ENCODE peak calls at places on chromosomes 7 and 10, in ten cellular contexts. M is ascending aorta; Q is esophagus squamous epithelium; Z is kidney; E is prostate gland; R is IMR-90; S is aorta; P is A549; U is CD4-positive, alpha-beta memory T cell; H is CD8-positive, alpha-beta T cell. D is an unnamed sample. For H3K4me1, the result is how much of the 10 kb centered on the place peaks cover.

GRCh38 chr10:73095479-73096021 is 1.1 kb downstream of the P4HA1 start:
- DNase-seq in M (no peak), Q (no peak), Z (no peak), E (peak), R (peak), S (no peak), P (peak), U (peak), H (peak), D (no peak)

GRCh38 chr10:52659085-52659484 is 113.5 kb downstream of the MBL2 start:
- DNase-seq in M (no peak), Q (no peak), Z (no peak), E (no peak), R (no peak), S (no peak), P (no peak), U (no peak), H (no peak), D (no peak)

GRCh38 chr7:16939161-16939560 is 57.4 kb upstream of the AGR3 start:
- DNase-seq in M (no peak), Q (no peak), Z (no peak), E (no peak), R (no peak), S (no peak), P (no peak), U (no peak), H (no peak), D (no peak)

GRCh38 chr7:94620703-94621118 is 35.2 kb downstream of the SGCE start:
- DNase-seq in M (peak), Q (no peak), Z (peak), E (peak), R (peak), S (peak), P (peak), U (no peak), H (no peak), D (peak)

GRCh38 chr10:124762281-124762680 is 18.1 kb upstream of the FAM53B start:
- DNase-seq in M (no peak), Q (no peak), Z (no peak), E (no peak), R (no peak), S (no peak), P (no peak), U (no peak), H (no peak), D (no peak)

GRCh38 chr10:35834916-35835499 is 192.9 kb upstream of the FZD8 start:
- DNase-seq in M (no peak), Q (no peak), Z (no peak), E (no peak), R (no peak), S (no peak), P (no peak), U (no peak), H (no peak), D (no peak)

GRCh38 chr7:143467724-143468123 is 9.9 kb upstream of the TAS2R41 start:
- DNase-seq in M (no peak), Q (no peak), Z (no peak), E (no peak), R (no peak), S (no peak), P (no peak), U (no peak), H (no peak), D (no peak)

GRCh38 chr7:33981686-33982424 is 76.5 kb downstream of the BMPER start:
- DNase-seq in M (no peak), Q (no peak), Z (no peak), E (no peak), R (peak), S (no peak), P (no peak), U (no peak), H (no peak), D (no peak)

GRCh38 chr7:42237162-42237821 is at the start of gene GLI3:
- DNase-seq in M (peak), Q (no peak), Z (peak), E (peak), R (peak), S (peak), P (peak), U (no peak), H (no peak), D (peak)

GRCh38 chr10:22002531-22003110 is 909 bp downstream of the DNAJC1 start:
- DNase-seq in M (no peak), Q (no peak), Z (no peak), E (peak), R (peak), S (no peak), P (peak), U (peak), H (peak), D (no peak)

GRCh38 chr10:100881552-100882250 is 31.1 kb upstream of the SLF2 start:
- DNase-seq in M (no peak), Q (no peak), Z (no peak), E (no peak), R (no peak), S (no peak), P (no peak), U (no peak), H (no peak), D (no peak)

GRCh38 chr7:111540199-111540815 is 22.0 kb downstream of the IMMP2L start:
- DNase-seq in M (no peak), Q (no peak), Z (no peak), E (no peak), R (no peak), S (no peak), P (no peak), U (no peak), H (no peak), D (no peak)

GRCh38 chr7:96273716-96274115 is 48.2 kb downstream of the SLC25A13 start:
- DNase-seq in M (no peak), Q (no peak), Z (no peak), E (no peak), R (no peak), S (no peak), P (no peak), U (no peak), H (no peak), D (no peak)

GRCh38 chr10:83617692-83618325 is 521.5 kb upstream of the GHITM start:
- DNase-seq in M (no peak), Q (no peak), Z (no peak), E (no peak), R (no peak), S (no peak), P (no peak), U (no peak), H (no peak), D (no peak)

GRCh38 chr7:78787854-78788253 is 665.6 kb downstream of the MAGI2 start:
- DNase-seq in M (no peak), Q (no peak), Z (no peak), E (no peak), R (no peak), S (no peak), P (no peak), U (no peak), H (no peak), D (no peak)

GRCh38 chr7:128108129-128108528 is 76.9 kb upstream of the LRRC4 start:
- DNase-seq in M (no peak), Q (no peak), Z (no peak), E (no peak), R (no peak), S (peak), P (no peak), U (no peak), H (no peak), D (peak)

GRCh38 chr7:4080013-4080412 is 602.1 kb upstream of the FOXK1 start:
- DNase-seq in M (no peak), Q (no peak), Z (no peak), E (no peak), R (no peak), S (no peak), P (no peak), U (no peak), H (no peak), D (no peak)

GRCh38 chr10:62765726-62766125 is 38.8 kb upstream of the ADO start:
- DNase-seq in M (no peak), Q (no peak), Z (no peak), E (no peak), R (no peak), S (no peak), P (no peak), U (no peak), H (no peak), D (no peak)

GRCh38 chr10:78542536-78542935 is 508.9 kb downstream of the RPS24 start:
- DNase-seq in M (no peak), Q (no peak), Z (no peak), E (no peak), R (no peak), S (no peak), P (no peak), U (no peak), H (no peak), D (no peak)

DNA sequence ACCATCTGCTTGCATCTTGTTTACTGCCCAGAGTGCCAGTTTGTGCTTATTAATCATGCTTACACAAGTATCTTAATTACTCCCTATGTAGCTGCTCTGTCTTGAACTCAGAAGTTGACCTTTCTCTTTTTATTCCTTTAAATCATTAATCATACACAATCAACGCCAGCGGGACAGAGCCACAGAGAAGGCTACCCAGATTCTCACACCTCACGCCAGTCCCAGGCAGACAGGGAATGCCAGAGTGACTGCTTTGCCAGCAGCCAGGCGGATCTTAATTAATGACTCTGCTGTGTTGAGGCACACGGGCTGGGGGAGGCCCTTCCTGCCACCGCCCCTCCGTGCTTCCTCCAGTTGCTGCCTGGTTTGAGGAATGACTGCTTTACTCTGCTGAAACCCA is 229.4 kb downstream of the LRMDA start:
- DNase-seq in M (no peak), Q (no peak), Z (peak), E (no peak), R (no peak), S (peak), P (no peak), U (no peak), H (no peak), D (no peak)
- H3K4me1 ChIP-seq in M (half or more), Q (under half), Z (under half), E (under half), R (under half), S (under half), P (under half), U (under half), H (under half), D (under half)

GRCh38 chr7:70420263-70420662 is 711.7 kb upstream of the GALNT17 start:
- DNase-seq in M (no peak), Q (no peak), Z (no peak), E (no peak), R (no peak), S (no peak), P (no peak), U (no peak), H (no peak), D (no peak)
- H3K4me1 ChIP-seq in M (under half), Q (under half), Z (under half), E (under half), R (under half), S (under half), P (under half), U (under half), H (under half), D (under half)

DNA sequence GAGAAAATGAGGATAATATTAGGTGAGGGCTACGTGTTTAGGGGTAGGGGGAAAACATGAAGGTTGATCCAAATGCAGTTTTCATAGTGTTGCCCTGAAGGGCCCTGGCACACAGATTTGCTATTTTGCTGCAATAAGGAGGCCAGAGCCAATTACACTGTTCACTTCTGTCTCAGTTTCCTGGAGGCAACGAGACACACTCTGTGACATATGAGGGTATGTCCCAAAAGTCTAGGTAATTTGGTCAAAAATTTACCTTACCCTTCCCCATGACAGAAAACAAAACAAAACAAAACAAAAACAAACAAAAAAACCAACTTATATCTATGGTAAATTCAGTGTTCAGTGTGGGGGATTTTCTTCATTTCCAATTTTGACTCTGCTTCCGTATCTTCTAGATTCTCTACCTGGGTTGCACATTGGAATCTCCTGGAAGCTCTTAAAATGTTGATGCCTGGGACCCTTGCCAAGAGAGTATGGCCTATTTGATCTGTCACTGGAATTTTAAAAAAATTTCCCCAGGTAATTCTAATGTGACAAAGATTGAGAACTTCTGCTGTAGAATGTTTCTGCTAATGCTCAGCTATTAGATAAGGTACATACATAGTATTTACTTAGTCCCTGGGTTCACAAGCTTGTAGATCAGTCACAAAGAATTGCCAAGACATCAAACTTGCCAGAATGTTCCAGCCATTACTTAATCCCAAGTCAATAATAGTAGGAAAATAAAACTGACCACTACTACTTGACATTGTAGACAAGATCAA is 139.5 kb downstream of the SEMA3E start:
- DNase-seq in M (no peak), Q (no peak), Z (no peak), E (no peak), R (no peak), S (no peak), P (no peak), U (no peak), H (no peak), D (no peak)
- H3K4me1 ChIP-seq in M (under half), Q (under half), Z (under half), E (under half), R (under half), S (under half), P (under half), U (under half), H (under half), D (under half)

GRCh38 chr10:48554246-48554645 is 50.6 kb downstream of the ARHGAP22 start:
- DNase-seq in M (no peak), Q (no peak), Z (peak), E (no peak), R (no peak), S (no peak), P (no peak), U (no peak), H (no peak), D (no peak)

GRCh38 chr10:48550071-48550691 is 54.7 kb downstream of the ARHGAP22 start:
- DNase-seq in M (no peak), Q (no peak), Z (no peak), E (no peak), R (no peak), S (no peak), P (no peak), U (no peak), H (no peak), D (no peak)

GRCh38 chr10:48550977-48551376 is 53.9 kb downstream of the ARHGAP22 start:
- DNase-seq in M (no peak), Q (no peak), Z (no peak), E (no peak), R (no peak), S (no peak), P (no peak), U (no peak), H (no peak), D (no peak)

GRCh38 chr10:48552946-48553564 is 51.8 kb downstream of the ARHGAP22 start:
- DNase-seq in M (no peak), Q (no peak), Z (no peak), E (no peak), R (no peak), S (no peak), P (no peak), U (no peak), H (no peak), D (no peak)

GRCh38 chr10:48551796-48552591 is 52.9 kb downstream of the ARHGAP22 start:
- DNase-seq in M (no peak), Q (no peak), Z (no peak), E (no peak), R (peak), S (no peak), P (peak), U (no peak), H (no peak), D (no peak)
- H3K4me1 ChIP-seq in M (under half), Q (under half), Z (under half), E (under half), R (under half), S (under half), P (under half), U (under half), H (under half), D (under half)

DNA sequence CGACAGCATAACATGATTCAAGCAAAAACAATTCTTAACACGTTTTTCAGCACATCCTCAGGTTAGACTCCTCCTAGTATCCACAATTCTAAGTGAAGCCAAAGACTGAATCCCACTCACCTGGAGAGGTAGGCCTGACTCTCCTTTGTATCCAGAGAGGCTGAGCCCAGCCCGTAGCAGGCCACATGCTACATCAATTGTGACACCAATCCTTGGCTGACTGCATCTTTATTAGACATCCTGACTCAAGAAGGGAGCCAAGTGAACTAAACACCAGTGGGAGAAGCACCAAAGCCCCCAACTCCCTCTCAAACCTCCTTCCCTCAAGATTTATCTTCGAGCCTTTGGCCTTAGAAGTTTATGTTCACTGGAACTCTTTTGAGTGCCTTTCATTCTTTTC is 125.5 kb upstream of the PDLIM1 start:
- DNase-seq in M (no peak), Q (no peak), Z (no peak), E (no peak), R (no peak), S (no peak), P (no peak), U (no peak), H (no peak), D (no peak)
- H3K4me1 ChIP-seq in M (half or more), Q (under half), Z (under half), E (under half), R (under half), S (under half), P (under half), U (under half), H (under half), D (under half)

GRCh38 chr10:7766241-7766640 is 21.6 kb downstream of the KIN start:
- DNase-seq in M (no peak), Q (no peak), Z (no peak), E (no peak), R (no peak), S (no peak), P (no peak), U (no peak), H (no peak), D (no peak)

GRCh38 chr10:7767209-7767608 is 20.6 kb downstream of the KIN start:
- DNase-seq in M (no peak), Q (no peak), Z (no peak), E (no peak), R (peak), S (no peak), P (no peak), U (no peak), H (no peak), D (no peak)

GRCh38 chr10:7768417-7768816 is 19.4 kb downstream of the KIN start:
- DNase-seq in M (no peak), Q (no peak), Z (no peak), E (no peak), R (no peak), S (no peak), P (no peak), U (no peak), H (no peak), D (no peak)

DNA sequence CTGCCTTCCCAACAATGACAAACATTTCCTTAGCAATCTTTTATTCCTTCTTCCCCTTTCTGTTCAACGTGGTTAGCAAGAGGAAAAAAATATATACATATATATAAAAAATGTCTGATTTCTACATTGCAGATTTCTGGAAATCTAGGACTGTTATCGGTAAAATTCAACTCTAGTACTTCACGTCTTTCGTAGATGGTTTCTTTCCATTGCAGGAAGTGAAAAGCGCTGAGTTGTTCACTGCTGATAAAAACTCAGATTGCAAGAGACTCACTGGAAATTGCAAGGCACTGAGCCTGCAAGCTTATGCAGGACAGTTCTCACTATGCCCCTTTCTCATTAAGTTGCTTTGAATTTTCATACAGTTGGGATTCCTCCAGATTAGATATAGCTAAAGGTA is 23.9 kb downstream of the KIN start:
- DNase-seq in M (no peak), Q (no peak), Z (no peak), E (no peak), R (no peak), S (no peak), P (no peak), U (no peak), H (no peak), D (no peak)
- H3K4me1 ChIP-seq in M (under half), Q (under half), Z (under half), E (under half), R (under half), S (under half), P (under half), U (under half), H (under half), D (under half)

GRCh38 chr7:2661602-2662272 is 26.3 kb upstream of the AMZ1 start:
- DNase-seq in M (no peak), Q (no peak), Z (peak), E (no peak), R (no peak), S (peak), P (no peak), U (no peak), H (no peak), D (no peak)

GRCh38 chr7:2661096-2661449 is 26.9 kb upstream of the AMZ1 start:
- DNase-seq in M (no peak), Q (no peak), Z (peak), E (no peak), R (no peak), S (peak), P (no peak), U (no peak), H (no peak), D (no peak)

GRCh38 chr7:2663960-2664359 is 24.0 kb upstream of the AMZ1 start:
- DNase-seq in M (no peak), Q (no peak), Z (peak), E (no peak), R (no peak), S (no peak), P (no peak), U (no peak), H (no peak), D (no peak)

GRCh38 chr7:2663121-2663886 is 24.7 kb upstream of the AMZ1 start:
- DNase-seq in M (no peak), Q (no peak), Z (peak), E (no peak), R (no peak), S (peak), P (no peak), U (no peak), H (no peak), D (no peak)

DNA sequence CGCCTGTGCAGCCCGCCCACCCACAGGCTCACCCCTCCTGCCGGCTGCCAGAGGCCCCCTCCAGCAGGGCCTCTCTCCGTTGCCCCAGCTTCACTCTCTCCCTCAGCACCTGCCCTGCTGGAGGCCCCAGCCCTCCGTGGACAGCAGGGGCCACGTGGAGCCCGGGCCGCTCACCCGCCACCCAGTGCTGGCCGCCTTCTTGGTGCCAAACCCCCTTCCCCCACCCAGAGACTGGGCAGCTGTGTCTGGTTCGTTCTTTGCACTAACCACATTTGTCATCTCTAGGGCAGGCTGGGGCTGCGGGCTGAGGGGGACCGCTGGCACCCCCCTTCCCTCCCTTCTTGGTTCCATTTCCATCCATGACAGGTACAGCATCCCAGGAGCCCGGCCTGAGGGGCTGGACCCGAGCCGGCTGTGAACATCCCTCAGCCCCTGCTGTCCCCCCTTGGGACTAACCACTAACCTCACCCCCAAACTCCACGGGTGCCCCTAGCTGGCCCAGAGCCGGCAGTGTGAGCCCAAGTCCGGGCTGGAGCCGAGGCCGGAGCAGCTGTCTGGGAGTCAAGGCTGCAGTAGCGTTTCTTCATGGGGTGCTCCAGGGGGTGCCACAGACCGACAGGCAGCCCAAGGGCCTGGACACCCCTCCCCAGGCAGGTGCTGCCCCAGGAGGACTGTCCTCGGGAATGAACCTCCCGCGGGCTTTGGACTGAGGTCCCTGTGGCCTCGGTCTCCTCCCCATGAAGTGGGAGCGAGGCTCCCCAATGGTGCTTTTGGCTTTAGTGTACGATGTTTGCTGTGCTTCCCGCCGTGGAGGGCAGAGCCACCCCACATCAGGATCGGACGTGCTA is 25.5 kb upstream of the AMZ1 start:
- DNase-seq in M (no peak), Q (no peak), Z (peak), E (no peak), R (no peak), S (no peak), P (no peak), U (no peak), H (no peak), D (no peak)
- H3K4me1 ChIP-seq in M (under half), Q (under half), Z (under half), E (under half), R (under half), S (under half), P (under half), U (under half), H (under half), D (under half)

GRCh38 chr7:132573237-132573636 is 3.0 kb downstream of the PLXNA4 start:
- DNase-seq in M (no peak), Q (no peak), Z (no peak), E (no peak), R (no peak), S (no peak), P (no peak), U (no peak), H (no peak), D (no peak)
- H3K4me1 ChIP-seq in M (under half), Q (under half), Z (under half), E (under half), R (under half), S (under half), P (under half), U (under half), H (under half), D (under half)

D was measured in RWPE2.